ENCODE peak calls at places on chromosomes 13 and 19, in ten cellular contexts. E, B, A, X, F, L, M, V, K and W are unnamed samples.

GRCh38 chr13:29925457-29925856 is 75.0 kb upstream of the UBL3 start:
- DNase-seq in V (no peak), X (peak; percentile 29), A (peak; percentile 90), M (no peak), E (no peak), B (peak; percentile 81), F (no peak), K (no peak), L (no peak), W (no peak)

GRCh38 chr13:38582133-38582532 is 104.7 kb upstream of the FREM2 start:
- DNase-seq in A (peak; percentile 44), V (no peak), L (no peak), E (peak; percentile 50), K (no peak), M (no peak), X (peak; percentile 35), B (no peak), F (no peak), W (no peak)

GRCh38 chr13:100872761-100873160 is 198.2 kb upstream of the TMTC4 start:
- DNase-seq in B (no peak), M (no peak), E (no peak), V (no peak), X (no peak), K (no peak), L (no peak), F (no peak), A (peak; percentile 52), W (no peak)

GRCh38 chr13:109779876-109780516 is 6.4 kb downstream of the IRS2 start:
- DNase-seq in K (no peak), L (no peak), B (no peak), M (no peak), V (no peak), F (no peak), A (no peak), E (no peak), X (no peak), W (no peak)

GRCh38 chr19:4596033-4596904 is 36.8 kb upstream of the SEMA6B start:
- DNase-seq in K (no peak), B (no peak), L (no peak), E (no peak), A (no peak), V (no peak), F (no peak), M (no peak), X (no peak), W (no peak)

GRCh38 chr19:543912-544608 is at the start of gene GZMM:
- DNase-seq in F (no peak), M (peak; percentile 90), X (no peak), V (peak; percentile 68), L (peak; percentile 33), E (peak; percentile 67), B (no peak), A (no peak), K (peak; percentile 70), W (peak; percentile 68)

GRCh38 chr13:100581504-100581903 is 7.1 kb downstream of the GGACT start:
- DNase-seq in M (no peak), L (no peak), A (no peak), K (no peak), E (no peak), B (no peak), V (no peak), F (no peak), X (no peak), W (no peak)

GRCh38 chr19:38478273-38478971 is 44.9 kb downstream of the RYR1 start:
- DNase-seq in X (peak; percentile 16), B (no peak), K (no peak), E (peak; percentile 68), F (no peak), A (no peak), L (no peak), V (no peak), M (no peak), W (no peak)

GRCh38 chr13:112062619-112063308 is 4.2 kb upstream of the SOX1 start:
- DNase-seq in L (no peak), M (no peak), A (no peak), E (no peak), V (no peak), B (no peak), X (no peak), K (no peak), F (no peak), W (no peak)

GRCh38 chr19:46935066-46935663 is 74.4 kb downstream of the ARHGAP35 start:
- DNase-seq in A (no peak), L (no peak), V (no peak), M (peak; percentile 60), K (no peak), B (no peak), E (no peak), X (no peak), F (no peak), W (no peak)

GRCh38 chr19:16619456-16619855 is 8.5 kb downstream of the MED26 start:
- DNase-seq in B (no peak), X (peak; percentile 37), L (no peak), V (no peak), F (no peak), M (no peak), E (no peak), K (no peak), A (no peak), W (no peak)

GRCh38 chr19:12838182-12838890 is at the start of gene MAST1:
- DNase-seq in A (no peak), M (peak; percentile 35), L (no peak), V (no peak), F (no peak), B (peak; percentile 26), E (peak; percentile 82), X (no peak), K (peak; percentile 30), W (peak; percentile 54)

GRCh38 chr19:30711296-30711695 is 339.1 kb downstream of the ZNF536 start:
- DNase-seq in X (no peak), B (no peak), K (no peak), F (no peak), V (no peak), L (no peak), E (no peak), M (no peak), A (no peak), W (no peak)

GRCh38 chr19:22619371-22619770 is 14.8 kb upstream of the ZNF492 start:
- DNase-seq in M (no peak), K (no peak), A (no peak), B (peak; percentile 47), X (no peak), L (no peak), F (no peak), E (no peak), V (no peak), W (no peak)

GRCh38 chr19:39362682-39363657 is 20.7 kb downstream of the SAMD4B start:
- DNase-seq in K (no peak), M (no peak), A (peak; percentile 77), V (no peak), F (no peak), B (no peak), X (peak; percentile 53), E (no peak), L (no peak), W (no peak)

GRCh38 chr13:97319088-97319487 is 97.0 kb downstream of the MBNL2 start:
- DNase-seq in L (no peak), V (no peak), E (no peak), A (peak; percentile 65), K (no peak), F (no peak), M (no peak), X (no peak), B (peak; percentile 36), W (no peak)

GRCh38 chr13:63855457-63856118 is 2439.9 kb upstream of the PCDH20 start:
- DNase-seq in M (no peak), F (no peak), V (no peak), L (no peak), K (no peak), X (no peak), A (no peak), E (no peak), B (no peak), W (no peak)

GRCh38 chr19:49585023-49585422 is 3.9 kb downstream of the PRRG2 start:
- DNase-seq in X (no peak), V (no peak), F (no peak), E (no peak), A (no peak), M (no peak), B (no peak), K (no peak), L (no peak), W (no peak)

GRCh38 chr13:43271152-43271551 is 247.8 kb downstream of the DNAJC15 start:
- DNase-seq in L (no peak), A (no peak), E (no peak), F (no peak), B (no peak), M (no peak), K (no peak), X (no peak), V (no peak), W (no peak)

GRCh38 chr13:86002921-86003488 is 203.8 kb upstream of the SLITRK6 start:
- DNase-seq in X (no peak), A (no peak), L (no peak), M (no peak), B (no peak), V (no peak), E (no peak), K (no peak), F (no peak), W (no peak)

GRCh38 chr13:34347784-34348573 is 530.0 kb downstream of the RFC3 start:
- DNase-seq in X (no peak), K (no peak), F (no peak), V (no peak), M (no peak), B (no peak), A (no peak), L (no peak), E (no peak), W (no peak)

GRCh38 chr13:113836917-113837553 is 26.8 kb downstream of the GAS6 start:
- DNase-seq in E (no peak), A (peak; percentile 93), V (no peak), F (no peak), K (no peak), B (peak; percentile 74), X (peak; percentile 83), M (no peak), L (no peak), W (no peak)

GRCh38 chr19:2003901-2004300 is 11.6 kb downstream of the BTBD2 start:
- DNase-seq in E (no peak), K (no peak), B (no peak), X (no peak), V (no peak), M (no peak), A (no peak), L (no peak), F (no peak), W (no peak)

GRCh38 chr19:756232-756631 is 5.3 kb downstream of the MISP start:
- DNase-seq in V (no peak), M (no peak), A (peak; percentile 36), L (no peak), F (no peak), E (peak; percentile 61), X (peak; percentile 75), B (no peak), K (no peak), W (no peak)

GRCh38 chr13:44629465-44630183 is 53.5 kb upstream of the TSC22D1 start:
- DNase-seq in A (peak; percentile 72), V (no peak), E (no peak), F (no peak), L (no peak), M (no peak), K (no peak), B (no peak), X (no peak), W (no peak)

GRCh38 chr19:2429917-2430570 is 2.7 kb upstream of the TIMM13 start:
- DNase-seq in M (no peak), X (no peak), A (no peak), L (no peak), E (no peak), V (no peak), B (no peak), F (no peak), K (no peak), W (no peak)

GRCh38 chr19:51702103-51702753 is 9.1 kb downstream of the SPACA6 start:
- DNase-seq in A (peak; percentile 36), E (peak; percentile 90), K (no peak), L (no peak), B (peak; percentile 86), V (no peak), X (no peak), M (no peak), F (no peak), W (no peak)

GRCh38 chr13:94249512-94249911 is 230.0 kb downstream of the DCT start:
- DNase-seq in B (no peak), A (peak; percentile 63), M (no peak), L (no peak), X (peak; percentile 91), K (no peak), F (no peak), E (no peak), V (no peak), W (no peak)